ENCODE peak calls at places on chromosome 3, in nine cellular contexts. W, J, T, L, A, Z, S, O and G are unnamed samples.

GRCh38 chr3:197540961-197541377 is 14.8 kb downstream of the BDH1 start:
- DNase-seq in S (no peak), T (no peak), L (no peak), W (no peak), J (no peak), A (no peak), O (no peak), Z (no peak), G (no peak)

GRCh38 chr3:100096866-100097265 is 17.4 kb downstream of the FILIP1L start:
- DNase-seq in Z (no peak), T (no peak), L (no peak), O (no peak), W (no peak), J (no peak), S (no peak), A (no peak), G (no peak)

GRCh38 chr3:12948891-12949711 is 107.7 kb upstream of the RPL32 start:
- DNase-seq in O (peak; percentile 37), J (no peak), S (no peak), T (no peak), L (no peak), A (no peak), Z (peak; percentile 58), W (no peak), G (no peak)

GRCh38 chr3:140359198-140359995 is 318.5 kb upstream of the TRIM42 start:
- DNase-seq in W (no peak), L (no peak), S (no peak), Z (no peak), T (no peak), J (no peak), A (no peak), O (no peak), G (no peak)

GRCh38 chr3:47288966-47289910 is 6.5 kb downstream of the KLHL18 start:
- DNase-seq in J (no peak), L (no peak), A (no peak), T (no peak), S (no peak), O (no peak), W (no peak), Z (peak; percentile 18), G (no peak)

GRCh38 chr3:9916346-9916733 is 558 bp upstream of the IL17RC start:
- DNase-seq in W (no peak), Z (peak; percentile 42), L (no peak), A (no peak), T (no peak), O (no peak), J (no peak), S (no peak), G (no peak)

GRCh38 chr3:42683875-42684593 is 1.3 kb upstream of the KLHL40 start:
- DNase-seq in L (peak; percentile 81), O (no peak), S (no peak), A (peak; percentile 84), W (no peak), J (peak; percentile 77), T (peak; percentile 52), Z (peak; percentile 91), G (no peak)

GRCh38 chr3:104460477-104461406 is 906.0 kb upstream of the ALCAM start:
- DNase-seq in W (no peak), A (no peak), J (peak; percentile 49), O (no peak), T (no peak), S (no peak), L (peak; percentile 7), Z (peak; percentile 51), G (no peak)

GRCh38 chr3:190811775-190812480 is 50.6 kb downstream of the GMNC start:
- DNase-seq in S (no peak), T (no peak), W (no peak), O (no peak), A (no peak), J (peak; percentile 3), L (peak; percentile 36), Z (peak; percentile 71), G (no peak)